ENCODE peak calls at places on chromosome 16, in seven cellular contexts. M, T, A, W, F, Q and P are unnamed samples.

GRCh38 chr16:57628008-57628781 is at the start of gene ADGRG1:
- DNase-seq in M (peak), T (peak), A (peak), W (peak), F (peak), Q (peak), P (peak)

GRCh38 chr16:85436636-85437160 is 176.4 kb upstream of the GSE1 start:
- DNase-seq in M (peak), T (no peak), A (no peak), W (no peak), F (peak), Q (no peak), P (peak)

GRCh38 chr16:79595261-79595660 is 5.3 kb downstream of the MAF start:
- DNase-seq in M (no peak), T (no peak), A (no peak), W (no peak), F (no peak), Q (no peak), P (no peak)

GRCh38 chr16:31430380-31431052 is 2.4 kb upstream of the COX6A2 start:
- DNase-seq in M (no peak), T (no peak), A (no peak), W (no peak), F (no peak), Q (no peak), P (no peak)

GRCh38 chr16:8194795-8195194 is 395.5 kb downstream of the TMEM114 start:
- DNase-seq in M (peak), T (no peak), A (no peak), W (peak), F (peak), Q (no peak), P (peak)

GRCh38 chr16:30619207-30619606 is 9.0 kb upstream of the ZNF689 start:
- DNase-seq in M (no peak), T (no peak), A (no peak), W (no peak), F (no peak), Q (no peak), P (no peak)

GRCh38 chr16:70438983-70439862 is at the start of gene ST3GAL2:
- DNase-seq in M (peak), T (peak), A (peak), W (peak), F (peak), Q (peak), P (peak)

GRCh38 chr16:25192096-25192495 is 24.7 kb upstream of the AQP8 start:
- DNase-seq in M (no peak), T (peak), A (peak), W (no peak), F (no peak), Q (no peak), P (peak)

GRCh38 chr16:55044366-55044975 is 113.8 kb downstream of the IRX5 start:
- DNase-seq in M (no peak), T (no peak), A (no peak), W (no peak), F (no peak), Q (no peak), P (no peak)

GRCh38 chr16:13342675-13343074 is 441.3 kb downstream of the SHISA9 start:
- DNase-seq in M (no peak), T (no peak), A (no peak), W (no peak), F (no peak), Q (no peak), P (no peak)

GRCh38 chr16:19092653-19093410 is 20.9 kb upstream of the ITPRIPL2 start:
- DNase-seq in M (no peak), T (no peak), A (no peak), W (no peak), F (no peak), Q (no peak), P (no peak)

GRCh38 chr16:66695474-66695934 is 1.0 kb downstream of the CMTM4 start:
- DNase-seq in M (no peak), T (no peak), A (no peak), W (no peak), F (no peak), Q (no peak), P (no peak)

GRCh38 chr16:16021988-16022682 is 72.7 kb downstream of the ABCC1 start:
- DNase-seq in M (no peak), T (peak), A (peak), W (peak), F (peak), Q (peak), P (peak)

GRCh38 chr16:27499659-27500055 is 50.1 kb downstream of the GTF3C1 start:
- DNase-seq in M (no peak), T (no peak), A (peak), W (no peak), F (no peak), Q (no peak), P (no peak)

GRCh38 chr16:78177927-78178326 is 78.5 kb downstream of the WWOX start:
- DNase-seq in M (peak), T (no peak), A (no peak), W (no peak), F (no peak), Q (peak), P (peak)

GRCh38 chr16:85460252-85460982 is 152.7 kb upstream of the GSE1 start:
- DNase-seq in M (no peak), T (no peak), A (no peak), W (no peak), F (no peak), Q (peak), P (no peak)

GRCh38 chr16:72092832-72093447 is 480 bp downstream of the TXNL4B start:
- DNase-seq in M (no peak), T (peak), A (no peak), W (peak), F (no peak), Q (peak), P (peak)

GRCh38 chr16:20849587-20850390 is 43.5 kb downstream of the REXO5 start:
- DNase-seq in M (peak), T (peak), A (peak), W (peak), F (peak), Q (peak), P (peak)

GRCh38 chr16:49563666-49564065 is 190.1 kb downstream of the C16orf78 start:
- DNase-seq in M (no peak), T (peak), A (no peak), W (no peak), F (no peak), Q (no peak), P (no peak)

GRCh38 chr16:22194707-22195444 is 11.2 kb upstream of the EEF2K start:
- DNase-seq in M (no peak), T (no peak), A (no peak), W (no peak), F (no peak), Q (no peak), P (no peak)

GRCh38 chr16:25141648-25142047 is 30.1 kb downstream of the LCMT1 start:
- DNase-seq in M (no peak), T (no peak), A (no peak), W (no peak), F (no peak), Q (no peak), P (no peak)

GRCh38 chr16:54677551-54677950 is 253.1 kb upstream of the IRX5 start:
- DNase-seq in M (no peak), T (no peak), A (peak), W (no peak), F (no peak), Q (no peak), P (no peak)

GRCh38 chr16:12775689-12776236 is 27.9 kb downstream of the CPPED1 start:
- DNase-seq in M (no peak), T (no peak), A (no peak), W (no peak), F (no peak), Q (no peak), P (peak)

GRCh38 chr16:16127469-16128116 is 95.7 kb downstream of the ABCC6 start:
- DNase-seq in M (peak), T (peak), A (peak), W (peak), F (peak), Q (peak), P (peak)

GRCh38 chr16:49961087-49961486 is 63.9 kb upstream of the CNEP1R1 start:
- DNase-seq in M (no peak), T (peak), A (peak), W (no peak), F (no peak), Q (no peak), P (no peak)

GRCh38 chr16:50259334-50260205 is 6.8 kb upstream of the ADCY7 start:
- DNase-seq in M (no peak), T (no peak), A (no peak), W (peak), F (no peak), Q (peak), P (no peak)

GRCh38 chr16:84737192-84737591 is 37.4 kb downstream of the USP10 start:
- DNase-seq in M (no peak), T (no peak), A (no peak), W (no peak), F (no peak), Q (no peak), P (no peak)

GRCh38 chr16:80739523-80739922 is 64.9 kb downstream of the CDYL2 start:
- DNase-seq in M (no peak), T (no peak), A (no peak), W (no peak), F (no peak), Q (no peak), P (no peak)

GRCh38 chr16:84175351-84176081 is 11.3 kb downstream of the TAF1C start:
- DNase-seq in M (peak), T (peak), A (peak), W (peak), F (peak), Q (peak), P (peak)

GRCh38 chr16:75068632-75069031 is 47.9 kb downstream of the LDHD start:
- DNase-seq in M (no peak), T (no peak), A (no peak), W (no peak), F (no peak), Q (no peak), P (no peak)

GRCh38 chr16:86651823-86652222 is 73.5 kb downstream of the FOXL1 start:
- DNase-seq in M (no peak), T (no peak), A (no peak), W (no peak), F (no peak), Q (no peak), P (no peak)

GRCh38 chr16:309476-309875 is 26.5 kb downstream of the PDIA2 start:
- DNase-seq in M (no peak), T (no peak), A (no peak), W (no peak), F (no peak), Q (no peak), P (peak)

GRCh38 chr16:75305364-75306101 is 54.1 kb upstream of the BCAR1 start:
- DNase-seq in M (no peak), T (peak), A (peak), W (no peak), F (no peak), Q (peak), P (peak)

GRCh38 chr16:19123535-19124178 is 9.9 kb downstream of the ITPRIPL2 start:
- DNase-seq in M (no peak), T (no peak), A (no peak), W (no peak), F (no peak), Q (no peak), P (no peak)

GRCh38 chr16:31185339-31185738 is 5.4 kb downstream of the FUS start:
- DNase-seq in M (no peak), T (no peak), A (no peak), W (no peak), F (no peak), Q (no peak), P (no peak)

GRCh38 chr16:86814256-86814655 is 235.9 kb downstream of the FOXL1 start:
- DNase-seq in M (no peak), T (no peak), A (no peak), W (no peak), F (no peak), Q (no peak), P (no peak)

GRCh38 chr16:88289001-88289400 is 93.8 kb upstream of the ZNF469 start:
- DNase-seq in M (no peak), T (no peak), A (no peak), W (no peak), F (no peak), Q (no peak), P (no peak)
- H2BK5ac ChIP-seq in M (no peak), T (no peak), A (no peak), W (no peak), F (peak), Q (no peak), P (no peak)

GRCh38 chr16:9238346-9238745 is 146.9 kb downstream of the HAPSTR1 start:
- DNase-seq in M (no peak), T (no peak), A (no peak), W (no peak), F (no peak), Q (no peak), P (no peak)
- H3K18ac ChIP-seq in M (no peak), T (no peak), A (no peak), W (no peak), F (no peak), Q (no peak), P (no peak)

GRCh38 chr16:2027024-2028010 is 615 bp downstream of the NHERF2 start:
- DNase-seq in M (peak), T (peak), A (no peak), W (no peak), F (no peak), Q (peak), P (no peak)
- H3K9ac ChIP-seq in M (no peak), T (peak), A (no peak), W (peak), F (no peak), Q (no peak), P (peak)

DNA sequence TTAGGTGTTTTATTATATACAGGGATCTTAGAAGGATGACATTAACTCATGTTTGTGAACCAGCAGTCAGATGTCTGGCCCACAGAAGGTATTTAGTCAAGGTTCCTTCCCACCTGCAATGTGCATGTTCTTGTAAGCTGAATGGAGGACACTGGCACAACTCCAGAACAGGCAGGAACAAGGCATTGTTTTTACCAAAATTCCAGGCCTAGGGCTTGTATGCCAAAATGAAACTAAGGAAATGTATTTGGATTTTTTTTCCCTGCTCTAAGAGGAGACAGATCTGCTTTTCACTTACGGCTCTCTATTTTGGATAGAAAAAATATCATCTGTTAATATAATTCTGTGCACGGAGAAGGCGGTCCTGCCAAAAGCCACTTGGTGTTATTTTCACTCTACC is 312.5 kb downstream of the GRIN2A start:
- DNase-seq in M (no peak), T (no peak), A (no peak), W (no peak), F (no peak), Q (no peak), P (no peak)
- H2BK5ac ChIP-seq in M (no peak), T (no peak), A (no peak), W (no peak), F (no peak), Q (no peak), P (no peak)

DNA sequence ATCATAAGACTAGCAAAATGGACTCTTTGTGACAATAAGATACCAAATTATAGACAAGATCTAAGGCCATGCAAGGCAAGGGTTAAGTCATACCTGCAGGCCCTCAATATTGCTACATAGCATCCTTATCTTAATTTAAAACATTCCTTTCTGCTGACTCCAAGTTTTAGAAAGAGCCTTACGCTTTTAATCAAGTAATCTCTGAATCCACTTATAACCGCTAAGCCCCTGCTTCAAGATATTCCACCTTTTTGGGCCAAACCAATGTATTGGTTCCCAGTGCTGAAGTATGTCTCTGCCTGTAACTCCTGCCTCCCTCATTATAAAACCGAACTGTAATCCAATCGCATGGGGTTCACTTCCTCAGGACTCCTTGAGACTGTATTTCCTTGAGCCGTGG is 255.4 kb downstream of the PHKB start:
- DNase-seq in M (no peak), T (no peak), A (peak), W (no peak), F (no peak), Q (no peak), P (peak)
- H3K18ac ChIP-seq in M (no peak), T (no peak), A (no peak), W (no peak), F (no peak), Q (no peak), P (peak)

GRCh38 chr16:6247150-6247549 is 1085.5 kb upstream of the RBFOX1 start:
- DNase-seq in M (peak), T (no peak), A (no peak), W (no peak), F (no peak), Q (no peak), P (no peak)

GRCh38 chr16:6249863-6250262 is 1082.8 kb upstream of the RBFOX1 start:
- DNase-seq in M (no peak), T (no peak), A (no peak), W (no peak), F (no peak), Q (no peak), P (peak)

GRCh38 chr16:6247771-6248170 is 1084.9 kb upstream of the RBFOX1 start:
- DNase-seq in M (peak), T (no peak), A (no peak), W (no peak), F (no peak), Q (no peak), P (no peak)

GRCh38 chr16:6250516-6250915 is 1082.1 kb upstream of the RBFOX1 start:
- DNase-seq in M (no peak), T (no peak), A (no peak), W (no peak), F (no peak), Q (no peak), P (peak)
- H3K9ac ChIP-seq in M (no peak), T (no peak), A (no peak), W (no peak), F (no peak), Q (no peak), P (no peak)

GRCh38 chr16:68065716-68066305 is 19.4 kb upstream of the NFATC3 start:
- DNase-seq in M (no peak), T (peak), A (peak), W (no peak), F (no peak), Q (peak), P (no peak)
- H2BK5ac ChIP-seq in M (no peak), T (peak), A (no peak), W (no peak), F (no peak), Q (no peak), P (no peak)

GRCh38 chr16:67714522-67714921 is 4.6 kb downstream of the GFOD2 start:
- DNase-seq in M (no peak), T (no peak), A (no peak), W (no peak), F (no peak), Q (no peak), P (no peak)
- H3K18ac ChIP-seq in M (no peak), T (no peak), A (no peak), W (no peak), F (no peak), Q (no peak), P (no peak)